ENCODE peak calls at places on chromosomes 1 and 21, in four cellular contexts. C is glutamatergic neuron, U is sigmoid colon, D is endothelial cell. K is an unnamed sample.

GRCh38 chr1:181044449-181044966 is 10.7 kb downstream of the MR1 start:
- DNase-seq in C (no peak), U (no peak), D (no peak), K (peak)

GRCh38 chr1:176517484-176517883 is 54.5 kb downstream of the PAPPA2 start:
- DNase-seq in C (no peak), U (no peak), D (no peak), K (peak)

GRCh38 chr1:186295980-186296379 is 79.1 kb downstream of the TPR start:
- DNase-seq in C (no peak), U (no peak), D (no peak), K (no peak)

GRCh38 chr1:158117854-158118691 is 62.6 kb upstream of the CD1D start:
- DNase-seq in C (peak), U (peak), D (peak), K (no peak)

GRCh38 chr1:157882560-157882959 is 41.0 kb upstream of the CD5L start:
- DNase-seq in C (no peak), U (no peak), D (no peak), K (no peak)

GRCh38 chr21:36164427-36164784 is 7.8 kb downstream of the DOP1B start:
- DNase-seq in C (no peak), U (no peak), D (no peak), K (no peak)

GRCh38 chr1:115879977-115880376 is 39.1 kb upstream of the NHLH2 start:
- DNase-seq in C (no peak), U (no peak), D (no peak), K (no peak)

GRCh38 chr1:11804666-11805453 is 904 bp downstream of the MTHFR start:
- DNase-seq in C (no peak), U (peak), D (no peak), K (peak)

GRCh38 chr1:182330303-182330702 is 61.3 kb downstream of the GLUL start:
- DNase-seq in C (no peak), U (peak), D (no peak), K (no peak)

GRCh38 chr21:27804515-27804914 is 837.6 kb upstream of the ADAMTS5 start:
- DNase-seq in C (no peak), U (no peak), D (no peak), K (no peak)

GRCh38 chr1:178093958-178094751 is at the start of gene RASAL2:
- DNase-seq in C (peak), U (peak), D (peak), K (peak)

GRCh38 chr1:103239034-103239433 is 130.7 kb upstream of the COL11A1 start:
- DNase-seq in C (no peak), U (no peak), D (no peak), K (no peak)

GRCh38 chr1:35454616-35455015 is 102.6 kb downstream of the KIAA0319L start:
- DNase-seq in C (no peak), U (no peak), D (no peak), K (no peak)

GRCh38 chr21:34524671-34525601 is 12.9 kb upstream of the KCNE1 start:
- DNase-seq in C (no peak), U (peak), D (no peak), K (no peak)

GRCh38 chr1:204258213-204259115 is 44.7 kb upstream of the GOLT1A start:
- DNase-seq in C (peak), U (no peak), D (peak), K (peak)

GRCh38 chr1:115134850-115135484 is 45.7 kb upstream of the TSPAN2 start:
- DNase-seq in C (no peak), U (no peak), D (no peak), K (peak)

GRCh38 chr1:12490547-12491142 is 127.4 kb downstream of the DHRS3 start:
- DNase-seq in C (no peak), U (no peak), D (no peak), K (no peak)

GRCh38 chr21:28636988-28637691 is 355.5 kb downstream of the LTN1 start:
- DNase-seq in C (no peak), U (no peak), D (no peak), K (peak)

GRCh38 chr1:154628122-154628405 is 20.1 kb upstream of the ADAR start:
- DNase-seq in C (no peak), U (no peak), D (no peak), K (no peak)

GRCh38 chr1:154624756-154625643 is 17.0 kb upstream of the ADAR start:
- DNase-seq in C (no peak), U (no peak), D (no peak), K (no peak)

GRCh38 chr1:154626456-154627246 is 18.7 kb upstream of the ADAR start:
- DNase-seq in C (peak), U (no peak), D (no peak), K (no peak)

GRCh38 chr1:154629160-154630073 is 21.4 kb upstream of the ADAR start:
- DNase-seq in C (no peak), U (no peak), D (no peak), K (no peak)

GRCh38 chr1:154627247-154628121 is 19.5 kb upstream of the ADAR start:
- DNase-seq in C (peak), U (peak), D (peak), K (peak)
- TF ChIP-seq CTCF in C (no peak), U (no peak), D (no peak), K (no peak)

GRCh38 chr1:202215472-202216130 is 22.0 kb downstream of the LGR6 start:
- DNase-seq in C (no peak), U (no peak), D (no peak), K (no peak)

GRCh38 chr1:202210969-202211368 is 17.4 kb downstream of the LGR6 start:
- DNase-seq in C (no peak), U (no peak), D (no peak), K (no peak)

GRCh38 chr1:202212787-202213186 is 19.2 kb downstream of the LGR6 start:
- DNase-seq in C (no peak), U (no peak), D (no peak), K (no peak)

GRCh38 chr1:202214089-202214843 is 20.7 kb downstream of the LGR6 start:
- DNase-seq in C (no peak), U (no peak), D (no peak), K (no peak)

GRCh38 chr1:202213361-202214088 is 19.9 kb downstream of the LGR6 start:
- DNase-seq in C (no peak), U (no peak), D (peak), K (no peak)
- TF ChIP-seq CTCF in C (no peak), U (no peak), D (no peak), K (no peak)

GRCh38 chr1:14658642-14659041 is 60.2 kb downstream of the KAZN start:
- DNase-seq in C (no peak), U (no peak), D (no peak), K (no peak)

GRCh38 chr1:14652840-14653239 is 54.4 kb downstream of the KAZN start:
- DNase-seq in C (no peak), U (no peak), D (no peak), K (no peak)

GRCh38 chr1:14653461-14653960 is 55.0 kb downstream of the KAZN start:
- DNase-seq in C (no peak), U (no peak), D (no peak), K (no peak)

GRCh38 chr1:14656384-14656937 is 58.0 kb downstream of the KAZN start:
- DNase-seq in C (no peak), U (no peak), D (no peak), K (no peak)

GRCh38 chr1:14655386-14655785 is 56.9 kb downstream of the KAZN start:
- DNase-seq in C (no peak), U (no peak), D (no peak), K (no peak)
- TF ChIP-seq CTCF in C (no peak), U (no peak), D (no peak), K (no peak)

GRCh38 chr1:63324779-63325119 is 2.4 kb downstream of the FOXD3 start:
- DNase-seq in C (no peak), U (no peak), D (no peak), K (no peak)

GRCh38 chr1:63321788-63322247 is 549 bp upstream of the FOXD3 start:
- DNase-seq in C (no peak), U (no peak), D (no peak), K (no peak)

GRCh38 chr1:63323866-63324778 is 1.8 kb downstream of the FOXD3 start:
- DNase-seq in C (peak), U (no peak), D (no peak), K (no peak)

GRCh38 chr1:63322248-63322943 is at the start of gene FOXD3:
- DNase-seq in C (peak), U (peak), D (peak), K (peak)

DNA sequence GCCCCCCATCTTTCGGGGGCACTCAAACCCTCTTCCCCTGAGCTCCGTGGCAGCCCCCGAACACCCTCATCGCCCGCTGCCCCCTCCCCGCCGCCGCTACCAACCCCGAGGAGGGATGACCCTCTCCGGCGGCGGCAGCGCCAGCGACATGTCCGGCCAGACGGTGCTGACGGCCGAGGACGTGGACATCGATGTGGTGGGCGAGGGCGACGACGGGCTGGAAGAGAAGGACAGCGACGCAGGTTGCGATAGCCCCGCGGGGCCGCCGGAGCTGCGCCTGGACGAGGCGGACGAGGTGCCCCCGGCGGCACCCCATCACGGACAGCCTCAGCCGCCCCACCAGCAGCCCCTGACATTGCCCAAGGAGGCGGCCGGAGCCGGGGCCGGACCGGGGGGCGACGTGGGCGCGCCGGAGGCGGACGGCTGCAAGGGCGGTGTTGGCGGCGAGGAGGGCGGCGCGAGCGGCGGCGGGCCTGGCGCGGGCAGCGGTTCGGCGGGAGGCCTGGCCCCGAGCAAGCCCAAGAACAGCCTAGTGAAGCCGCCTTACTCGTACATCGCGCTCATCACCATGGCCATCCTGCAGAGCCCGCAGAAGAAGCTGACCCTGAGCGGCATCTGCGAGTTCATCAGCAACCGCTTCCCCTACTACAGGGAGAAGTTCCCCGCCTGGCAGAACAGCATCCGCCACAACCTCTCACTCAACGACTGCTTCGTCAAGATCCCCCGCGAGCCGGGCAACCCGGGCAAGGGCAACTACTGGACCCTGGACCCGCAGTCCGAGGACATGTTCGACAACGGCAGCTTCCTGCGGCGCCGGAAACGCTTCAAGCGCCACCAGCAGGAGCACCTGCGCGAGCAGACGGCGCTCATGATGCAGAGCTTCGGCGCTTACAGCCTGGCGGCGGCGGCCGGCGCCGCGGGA is 838 bp downstream of the FOXD3 start:
- DNase-seq in C (peak), U (peak), D (peak), K (no peak)
- TF ChIP-seq CTCF in C (no peak), U (no peak), D (no peak), K (no peak)

GRCh38 chr1:168106274-168106673 is 30.5 kb downstream of the GPR161 start:
- DNase-seq in C (no peak), U (no peak), D (no peak), K (no peak)

GRCh38 chr1:168114845-168115244 is 21.9 kb downstream of the GPR161 start:
- DNase-seq in C (no peak), U (no peak), D (no peak), K (no peak)

GRCh38 chr1:168105846-168106245 is 30.9 kb downstream of the GPR161 start:
- DNase-seq in C (no peak), U (no peak), D (no peak), K (no peak)

GRCh38 chr1:168112673-168113305 is 23.9 kb downstream of the GPR161 start:
- DNase-seq in C (no peak), U (no peak), D (no peak), K (peak)

GRCh38 chr1:168110896-168111545 is 25.7 kb downstream of the GPR161 start:
- DNase-seq in C (no peak), U (no peak), D (no peak), K (no peak)
- TF ChIP-seq CTCF in C (no peak), U (no peak), D (no peak), K (no peak)

GRCh38 chr1:7429290-7429689 is 341.8 kb upstream of the VAMP3 start:
- DNase-seq in C (no peak), U (no peak), D (no peak), K (no peak)

GRCh38 chr1:7427066-7427465 is 344.0 kb upstream of the VAMP3 start:
- DNase-seq in C (no peak), U (no peak), D (no peak), K (no peak)

GRCh38 chr1:7430047-7430608 is 341.0 kb upstream of the VAMP3 start:
- DNase-seq in C (no peak), U (no peak), D (no peak), K (no peak)

GRCh38 chr1:7425771-7426170 is 345.3 kb upstream of the VAMP3 start:
- DNase-seq in C (peak), U (peak), D (no peak), K (no peak)

DNA sequence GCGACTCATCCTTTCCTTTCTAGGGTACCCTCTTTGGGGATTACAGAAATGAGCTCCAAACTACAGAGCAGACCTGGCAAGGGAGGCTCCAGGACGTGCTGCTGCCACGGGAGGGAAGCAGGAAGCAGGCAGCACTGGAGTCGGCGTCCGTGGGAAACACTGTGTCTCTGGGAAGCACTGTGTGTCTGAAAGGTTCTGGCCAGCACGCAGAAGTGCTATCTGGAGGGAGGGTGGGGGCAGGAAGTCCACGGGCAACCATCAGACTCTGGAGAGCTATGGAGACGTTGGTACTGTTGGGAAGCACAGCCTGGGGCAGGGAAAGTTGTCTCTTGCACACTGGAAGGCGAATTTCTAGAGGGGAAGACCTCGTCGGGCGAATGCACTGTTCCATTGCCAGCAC is 343.2 kb upstream of the VAMP3 start:
- DNase-seq in C (no peak), U (no peak), D (peak), K (no peak)
- TF ChIP-seq CTCF in C (no peak), U (no peak), D (no peak), K (no peak)